ENCODE peak calls at places on chromosomes 6 and 20, in seven cellular contexts. N, W, E, U, X, B and C are unnamed samples.

GRCh38 chr6:13662651-13663334 is 47.7 kb downstream of the NOL7 start:
- DNase-seq in N (no peak), W (no peak), E (no peak), U (no peak), X (no peak), B (no peak), C (no peak)

GRCh38 chr20:50919567-50919966 is 11.7 kb downstream of the ADNP start:
- DNase-seq in N (no peak), W (no peak), E (no peak), U (peak; percentile 58), X (peak; percentile 22), B (peak; percentile 82), C (peak; percentile 48)

GRCh38 chr6:115882174-115882573 is 178.5 kb downstream of the FRK start:
- DNase-seq in N (no peak), W (no peak), E (no peak), U (peak; percentile 92), X (no peak), B (no peak), C (no peak)

GRCh38 chr6:1055015-1055921 is 256.6 kb upstream of the FOXQ1 start:
- DNase-seq in N (no peak), W (no peak), E (no peak), U (no peak), X (no peak), B (no peak), C (no peak)

GRCh38 chr6:170101281-170102035 is 189.4 kb downstream of the DLL1 start:
- DNase-seq in N (no peak), W (no peak), E (no peak), U (no peak), X (no peak), B (peak; percentile 51), C (no peak)

GRCh38 chr6:79467716-79468115 is 69.5 kb downstream of the LCA5 start:
- DNase-seq in N (no peak), W (no peak), E (no peak), U (no peak), X (peak; percentile 18), B (no peak), C (no peak)

GRCh38 chr6:142523485-142523884 is 221.7 kb downstream of the ADGRG6 start:
- DNase-seq in N (no peak), W (no peak), E (no peak), U (peak; percentile 5), X (no peak), B (no peak), C (no peak)

GRCh38 chr6:37260063-37260843 is 2.3 kb upstream of the TMEM217 start:
- DNase-seq in N (peak; percentile 39), W (no peak), E (no peak), U (no peak), X (no peak), B (no peak), C (no peak)

GRCh38 chr6:51753635-51754034 is 333.8 kb downstream of the PKHD1 start:
- DNase-seq in N (no peak), W (no peak), E (no peak), U (peak; percentile 50), X (peak; percentile 53), B (no peak), C (no peak)

GRCh38 chr20:41180599-41181333 is 43.4 kb downstream of the PLCG1 start:
- DNase-seq in N (no peak), W (no peak), E (no peak), U (no peak), X (no peak), B (peak; percentile 60), C (no peak)

GRCh38 chr20:62196286-62196685 is 13.5 kb downstream of the MTG2 start:
- DNase-seq in N (no peak), W (no peak), E (no peak), U (no peak), X (no peak), B (no peak), C (no peak)

GRCh38 chr6:121434037-121434770 is 1.2 kb upstream of the GJA1 start:
- DNase-seq in N (no peak), W (no peak), E (no peak), U (no peak), X (no peak), B (no peak), C (no peak)

GRCh38 chr6:18632670-18633410 is 245.7 kb downstream of the RNF144B start:
- DNase-seq in N (no peak), W (no peak), E (no peak), U (peak; percentile 55), X (no peak), B (no peak), C (peak; percentile 20)

GRCh38 chr20:1242530-1242929 is 16.7 kb downstream of the RAD21L1 start:
- DNase-seq in N (no peak), W (no peak), E (peak; percentile 59), U (peak; percentile 86), X (no peak), B (no peak), C (no peak)

GRCh38 chr6:42959917-42960242 is 674 bp upstream of the GNMT start:
- DNase-seq in N (no peak), W (no peak), E (no peak), U (no peak), X (no peak), B (no peak), C (no peak)

GRCh38 chr6:42962096-42962495 is 1.5 kb downstream of the GNMT start:
- DNase-seq in N (no peak), W (no peak), E (no peak), U (no peak), X (no peak), B (no peak), C (no peak)

GRCh38 chr6:42961020-42961470 is 491 bp downstream of the GNMT start:
- DNase-seq in N (no peak), W (no peak), E (no peak), U (no peak), X (no peak), B (no peak), C (no peak)

GRCh38 chr6:42962502-42963178 is 2.1 kb downstream of the GNMT start:
- DNase-seq in N (no peak), W (no peak), E (no peak), U (no peak), X (no peak), B (no peak), C (no peak)

DNA sequence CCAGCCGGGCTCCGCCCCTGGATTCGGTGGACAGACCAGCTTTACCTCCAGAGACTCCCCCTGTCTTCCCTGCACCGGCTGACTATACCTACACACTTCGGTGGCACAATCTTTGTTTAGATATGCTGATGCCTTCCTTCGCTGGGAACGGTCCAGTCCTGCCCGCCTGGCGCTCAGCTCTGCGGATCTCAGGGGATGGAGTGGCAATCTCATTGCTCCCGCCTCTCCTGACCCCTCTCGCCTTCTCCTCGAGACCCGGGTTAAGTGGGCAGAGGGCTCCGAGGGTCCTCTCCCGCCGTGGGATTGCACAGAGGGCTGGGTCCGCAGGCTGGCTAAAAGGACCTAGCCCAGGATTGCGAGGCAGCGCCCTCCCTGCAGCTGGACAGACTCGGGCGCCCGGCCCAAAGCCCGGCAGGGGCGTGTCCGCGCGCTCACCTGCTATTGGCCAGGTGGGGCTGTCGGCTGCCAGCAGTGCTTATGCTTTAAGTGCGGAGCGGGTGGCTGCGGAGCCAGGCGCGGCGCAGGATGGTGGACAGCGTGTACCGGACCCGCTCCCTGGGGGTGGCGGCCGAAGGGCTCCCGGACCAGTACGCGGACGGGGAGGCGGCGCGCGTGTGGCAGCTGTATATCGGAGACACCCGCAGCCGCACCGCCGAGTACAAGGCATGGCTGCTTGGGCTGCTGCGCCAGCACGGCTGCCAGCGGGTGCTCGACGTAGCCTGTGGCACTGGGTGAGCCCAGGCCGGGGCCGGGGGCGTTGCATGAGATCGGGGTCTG is at the start of gene GNMT:
- DNase-seq in N (no peak), W (no peak), E (no peak), U (peak; percentile 74), X (peak; percentile 51), B (peak; percentile 71), C (no peak)
- H3K4me3 ChIP-seq in N (no peak within 1 kb of the TSS), W (peak within 1 kb of the TSS; percentile 47), E (peak within 1 kb of the TSS; percentile 48), U (peak within 1 kb of the TSS; percentile 79), X (peak within 1 kb of the TSS; percentile 53), B (peak within 1 kb of the TSS; percentile 58), C (peak within 1 kb of the TSS; percentile 54)

GRCh38 chr20:63536241-63536977 is 767 bp downstream of the PTK6 start:
- DNase-seq in N (peak; percentile 13), W (no peak), E (no peak), U (peak; percentile 72), X (peak; percentile 83), B (no peak), C (no peak)

GRCh38 chr20:63537525-63538203 is 488 bp upstream of the PTK6 start:
- DNase-seq in N (peak; percentile 95), W (peak; percentile 78), E (peak; percentile 51), U (peak; percentile 98), X (peak; percentile 87), B (peak; percentile 90), C (peak; percentile 30)

GRCh38 chr20:63538204-63539091 is 1.3 kb upstream of the PTK6 start:
- DNase-seq in N (no peak), W (no peak), E (no peak), U (peak; percentile 98), X (no peak), B (no peak), C (no peak)

GRCh38 chr20:63539092-63539430 is 1.9 kb upstream of the PTK6 start:
- DNase-seq in N (no peak), W (no peak), E (no peak), U (no peak), X (no peak), B (no peak), C (no peak)

GRCh38 chr20:63536997-63537524 is at the start of gene PTK6:
- DNase-seq in N (no peak), W (no peak), E (no peak), U (peak; percentile 75), X (peak; percentile 12), B (no peak), C (no peak)
- H3K4me3 ChIP-seq in N (peak within 1 kb of the TSS; percentile 63), W (peak within 1 kb of the TSS; percentile 66), E (peak within 1 kb of the TSS; percentile 44), U (peak within 1 kb of the TSS; percentile 84), X (peak within 1 kb of the TSS; percentile 43), B (peak within 1 kb of the TSS; percentile 5), C (peak within 1 kb of the TSS; percentile 36)

GRCh38 chr6:138798028-138798427 is 2.1 kb downstream of the ECT2L start:
- DNase-seq in N (no peak), W (no peak), E (no peak), U (no peak), X (no peak), B (no peak), C (no peak)

GRCh38 chr6:138800377-138801150 is 4.7 kb downstream of the ECT2L start:
- DNase-seq in N (no peak), W (no peak), E (no peak), U (no peak), X (no peak), B (no peak), C (no peak)

DNA sequence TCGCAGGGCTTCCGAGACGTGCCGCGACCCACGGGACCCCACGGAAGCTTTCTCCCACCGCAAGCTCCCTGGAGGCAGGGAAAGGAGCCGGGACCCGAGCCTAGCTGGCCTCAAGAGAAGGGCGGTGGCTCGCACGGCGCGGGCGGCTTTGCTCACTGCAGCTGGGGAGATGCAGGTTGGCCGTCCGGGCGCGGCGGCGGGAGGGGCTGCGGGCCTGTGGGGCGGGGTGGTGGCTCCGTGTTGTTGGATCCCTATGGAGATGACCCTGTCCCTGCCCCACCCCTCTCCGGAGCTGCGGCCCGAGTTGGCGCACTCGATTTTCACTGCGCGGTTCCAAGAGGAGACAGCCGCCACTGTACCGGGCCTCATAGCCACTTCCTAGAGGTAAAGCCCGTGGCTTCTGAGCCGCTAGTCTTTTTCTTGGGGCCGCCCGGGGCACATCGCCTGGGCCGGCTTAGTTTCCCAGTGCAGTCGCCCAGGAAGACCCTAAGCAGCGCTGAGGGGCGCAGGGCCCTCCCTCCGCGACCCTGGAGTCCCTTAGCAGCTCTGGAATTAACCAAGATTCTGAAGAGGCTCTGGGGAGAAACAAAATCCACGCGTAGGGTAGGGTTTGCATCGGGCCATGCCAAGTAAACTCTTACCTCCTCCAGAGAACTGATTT is at the start of gene ECT2L:
- DNase-seq in N (no peak), W (no peak), E (no peak), U (no peak), X (no peak), B (peak; percentile 70), C (no peak)
- H3K4me3 ChIP-seq in N (no peak within 1 kb of the TSS), W (peak within 1 kb of the TSS; percentile 43), E (peak within 1 kb of the TSS; percentile 12), U (no peak within 1 kb of the TSS), X (no peak within 1 kb of the TSS), B (peak within 1 kb of the TSS; percentile 26), C (peak within 1 kb of the TSS; percentile 46)

GRCh38 chr6:31270788-31271640 is 878 bp downstream of the HLA-C start:
- DNase-seq in N (peak; percentile 77), W (peak; percentile 29), E (no peak), U (peak; percentile 47), X (peak; percentile 14), B (peak; percentile 89), C (peak; percentile 0)
- H3K4me3 ChIP-seq in N (peak overlapping the region; percentile 74), W (peak overlapping the region; percentile 50), E (peak overlapping the region; percentile 72), U (peak overlapping the region; percentile 84), X (peak overlapping the region; percentile 69), B (peak overlapping the region; percentile 71), C (peak overlapping the region; percentile 73)